ENCODE peak calls at places on chromosomes 4 and X, in five cellular contexts. J is left ventricle myocardium inferior, D is fibroblast of mammary gland, W is tibial nerve, O is foreskin fibroblast. E is an unnamed sample.

GRCh38 chr4:143262838-143263237 is 73.8 kb upstream of the GAB1 start:
- DNase-seq in J (no peak), D (no peak), W (no peak), O (no peak), E (no peak)

GRCh38 chrX:119121341-119121740 is 6.3 kb downstream of the KIAA1210 start:
- DNase-seq in J (no peak), D (peak), W (no peak), O (peak), E (no peak)

GRCh38 chrX:70497026-70497425 is 52.4 kb downstream of the DLG3 start:
- DNase-seq in J (no peak), D (no peak), W (no peak), O (no peak), E (no peak)

GRCh38 chr4:87152310-87153061 is 67.9 kb downstream of the KLHL8 start:
- DNase-seq in J (no peak), D (peak), W (no peak), O (no peak), E (no peak)

GRCh38 chr4:90069151-90069550 is 58.0 kb upstream of the CCSER1 start:
- DNase-seq in J (no peak), D (no peak), W (no peak), O (no peak), E (no peak)

GRCh38 chr4:77636902-77637301 is 31.3 kb downstream of the CXCL13 start:
- DNase-seq in J (no peak), D (peak), W (no peak), O (peak), E (peak)

GRCh38 chr4:75080888-75081287 is 148.0 kb downstream of the PARM1 start:
- DNase-seq in J (no peak), D (no peak), W (no peak), O (no peak), E (no peak)

GRCh38 chrX:74104356-74105065 is 199.5 kb upstream of the ZCCHC13 start:
- DNase-seq in J (no peak), D (no peak), W (no peak), O (no peak), E (peak)

GRCh38 chr4:123017636-123018390 is 95.4 kb upstream of the NUDT6 start:
- DNase-seq in J (no peak), D (peak), W (no peak), O (peak), E (peak)

GRCh38 chr4:14254252-14254651 is 626.7 kb upstream of the BOD1L1 start:
- DNase-seq in J (peak), D (peak), W (peak), O (no peak), E (no peak)

GRCh38 chr4:17717301-17717700 is 64.1 kb downstream of the FAM184B start:
- DNase-seq in J (no peak), D (no peak), W (no peak), O (no peak), E (no peak)

GRCh38 chr4:105471566-105472176 is 2.2 kb downstream of the PPA2 start:
- DNase-seq in J (peak), D (peak), W (peak), O (peak), E (peak)

GRCh38 chr4:7411896-7412585 is 22.7 kb downstream of the PSAPL1 start:
- DNase-seq in J (peak), D (no peak), W (no peak), O (no peak), E (no peak)

GRCh38 chr4:148284526-148285193 is 157.6 kb downstream of the NR3C2 start:
- DNase-seq in J (no peak), D (no peak), W (no peak), O (no peak), E (no peak)

GRCh38 chr4:83905952-83906351 is 370.0 kb downstream of the GPAT3 start:
- DNase-seq in J (no peak), D (no peak), W (no peak), O (no peak), E (no peak)

GRCh38 chr4:181261279-181261678 is 981.9 kb upstream of the TENM3 start:
- DNase-seq in J (no peak), D (peak), W (no peak), O (no peak), E (no peak)

GRCh38 chrX:50448565-50448964 is 22.1 kb downstream of the DGKK start:
- DNase-seq in J (no peak), D (peak), W (no peak), O (no peak), E (no peak)
- TF ChIP-seq CTCF in J (no peak), D (peak), W (no peak), O (no peak), E (no peak)

GRCh38 chr4:2839060-2839459 is 4.6 kb upstream of the ADD1 start:
- DNase-seq in J (no peak), D (no peak), W (no peak), O (no peak), E (no peak)
- H3K4me3 ChIP-seq in J (no peak), D (no peak), W (no peak), O (no peak), E (no peak)

GRCh38 chr4:1249148-1249730 is 309 bp upstream of the CTBP1 start:
- DNase-seq in J (peak), D (peak), W (peak), O (peak), E (peak)
- TF ChIP-seq CTCF in J (no peak), D (no peak), W (no peak), O (no peak), E (no peak)

DNA sequence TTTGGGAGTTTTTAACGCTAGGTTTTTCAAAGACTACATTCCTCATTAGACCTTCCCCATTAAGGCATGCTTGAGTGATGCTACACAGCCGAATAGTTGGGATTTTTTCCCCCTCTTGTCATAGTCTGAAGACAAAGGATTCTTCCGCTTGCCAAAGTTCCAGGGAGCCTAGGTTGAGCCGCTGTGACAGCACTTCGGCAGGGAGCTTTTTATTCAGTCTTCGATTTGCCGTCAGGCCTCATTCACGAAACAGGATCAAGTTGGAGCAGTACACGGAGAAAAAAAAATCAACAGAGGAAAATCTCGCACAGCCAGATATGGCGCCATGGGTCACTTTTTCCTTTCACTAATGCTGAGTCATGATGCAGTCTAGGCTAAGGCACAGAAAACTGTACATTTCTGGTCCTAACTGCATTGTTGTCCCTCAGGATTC is 24.3 kb downstream of the SHROOM3 start:
- DNase-seq in J (no peak), D (peak), W (no peak), O (no peak), E (peak)
- H3K4me3 ChIP-seq in J (peak), D (no peak), W (no peak), O (no peak), E (no peak)

GRCh38 chr4:66252291-66252690 is 582.0 kb upstream of the EPHA5 start:
- DNase-seq in J (no peak), D (no peak), W (no peak), O (no peak), E (no peak)
- TF ChIP-seq CTCF in J (no peak), D (no peak), W (no peak), O (no peak), E (no peak)

DNA sequence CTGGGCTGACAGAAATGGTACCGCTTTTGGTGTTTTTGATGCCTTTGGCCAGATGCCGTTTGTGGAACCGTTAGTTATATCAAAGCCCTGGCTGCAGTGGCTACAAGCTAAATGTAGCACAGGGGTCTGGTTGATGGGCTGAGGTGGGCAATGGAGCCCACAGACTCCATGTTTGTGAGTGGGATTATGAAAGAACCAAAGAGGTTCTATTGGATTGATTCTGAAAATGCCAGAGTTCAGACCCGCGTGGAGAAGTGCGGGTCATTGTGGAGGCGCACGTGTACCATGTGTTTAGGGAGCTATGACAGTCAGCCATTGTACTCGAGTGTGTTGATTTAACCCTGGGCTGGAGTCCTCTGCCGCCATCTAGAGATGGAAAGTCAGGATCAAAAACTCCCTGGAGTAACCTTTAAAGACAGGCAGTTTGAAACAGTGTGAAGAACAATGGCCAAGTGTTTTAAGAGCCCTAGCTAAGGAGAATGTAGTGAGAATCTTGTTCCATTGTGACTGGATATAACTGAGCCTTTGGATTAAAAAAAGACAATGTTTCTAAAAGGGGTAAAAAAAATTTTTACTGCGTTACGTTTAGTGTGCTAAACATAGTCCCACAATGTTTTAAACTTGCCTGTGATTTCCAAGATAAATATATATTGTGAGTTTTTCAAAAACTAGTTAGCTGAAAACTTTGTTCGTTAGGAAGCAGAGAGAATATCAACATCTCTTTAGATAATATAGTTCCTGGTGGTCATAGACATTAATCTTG is 12.7 kb downstream of the ART3 start:
- DNase-seq in J (peak), D (peak), W (peak), O (peak), E (no peak)
- H3K4me3 ChIP-seq in J (peak), D (no peak), W (no peak), O (no peak), E (no peak)

GRCh38 chrX:129840334-129840733 is 3.4 kb downstream of the ZDHHC9 start:
- DNase-seq in J (no peak), D (peak), W (no peak), O (no peak), E (no peak)
- TF ChIP-seq CTCF in J (no peak), D (no peak), W (no peak), O (no peak), E (no peak)

E was measured in AG09309.